ENCODE peak calls at places on chromosomes 4 and X, in ten cellular contexts. X, F, M, P, T, L, W, N, O and C are unnamed samples.

GRCh38 chrX:65196758-65197371 is 220.6 kb upstream of the ZC4H2 start:
- DNase-seq in W (no peak), M (no peak), O (peak; percentile 79), N (peak; percentile 38), F (no peak), P (no peak), T (no peak), L (peak; percentile 87), X (no peak), C (no peak)

GRCh38 chr4:186934841-186935443 is 211.3 kb upstream of the FAT1 start:
- DNase-seq in W (no peak), N (no peak), X (no peak), P (no peak), O (no peak), L (peak; percentile 55), T (no peak), F (no peak), M (no peak), C (no peak)

GRCh38 chr4:107751670-107752069 is 31.6 kb upstream of the PAPSS1 start:
- DNase-seq in F (no peak), X (no peak), N (no peak), O (peak; percentile 48), M (peak; percentile 20), L (no peak), T (no peak), P (no peak), W (no peak), C (no peak)

GRCh38 chr4:140884431-140885058 is 128.4 kb upstream of the TBC1D9 start:
- DNase-seq in X (peak; percentile 65), F (peak; percentile 51), O (peak; percentile 63), N (no peak), M (peak; percentile 80), L (peak; percentile 41), T (peak; percentile 78), P (no peak), W (peak; percentile 71), C (peak; percentile 4)

GRCh38 chrX:102659790-102660757 is 8.8 kb downstream of the GPRASP1 start:
- DNase-seq in W (no peak), X (peak; percentile 70), L (peak; percentile 91), M (peak; percentile 58), P (peak; percentile 84), N (peak; percentile 88), O (peak; percentile 52), T (peak; percentile 68), F (peak; percentile 86), C (peak; percentile 26)

GRCh38 chrX:10119399-10119990 is 37.3 kb upstream of the CLCN4 start:
- DNase-seq in W (peak; percentile 73), P (peak; percentile 64), O (peak; percentile 64), L (peak; percentile 85), T (peak; percentile 81), X (peak; percentile 84), F (peak; percentile 60), M (peak; percentile 91), N (no peak), C (peak; percentile 29)

GRCh38 chr4:7355795-7356194 is 78.9 kb downstream of the PSAPL1 start:
- DNase-seq in N (no peak), P (peak; percentile 45), M (no peak), T (no peak), F (no peak), W (no peak), X (no peak), O (no peak), L (no peak), C (no peak)

GRCh38 chrX:14936561-14936960 is 63.3 kb downstream of the MOSPD2 start:
- DNase-seq in X (peak; percentile 62), F (no peak), N (peak; percentile 35), M (peak; percentile 81), W (peak; percentile 24), L (no peak), T (peak; percentile 20), P (no peak), O (no peak), C (no peak)

GRCh38 chr4:101420661-101421060 is 73.3 kb upstream of the PPP3CA start:
- DNase-seq in L (no peak), O (no peak), X (no peak), W (no peak), P (no peak), N (no peak), F (no peak), T (no peak), M (peak; percentile 6), C (no peak)

GRCh38 chr4:54484361-54484760 is 173.4 kb upstream of the KIT start:
- DNase-seq in T (no peak), O (no peak), W (no peak), X (no peak), N (no peak), F (no peak), M (no peak), P (no peak), L (no peak), C (no peak)

GRCh38 chrX:101415180-101416130 is 7.4 kb downstream of the HNRNPH2 start:
- DNase-seq in N (no peak), W (no peak), T (peak; percentile 84), O (peak; percentile 14), M (peak; percentile 84), L (peak; percentile 49), X (peak; percentile 44), P (no peak), F (peak; percentile 24), C (peak; percentile 39)

GRCh38 chr4:110669663-110670062 is 46.8 kb upstream of the PITX2 start:
- DNase-seq in N (no peak), P (no peak), F (no peak), L (no peak), T (no peak), M (no peak), O (no peak), X (no peak), W (no peak), C (no peak)

GRCh38 chr4:17512973-17513665 is 1.2 kb upstream of the QDPR start:
- DNase-seq in P (no peak), F (no peak), X (no peak), M (no peak), N (no peak), W (no peak), O (no peak), L (no peak), T (no peak), C (no peak)

GRCh38 chr4:17517664-17518063 is 2.7 kb downstream of the CLRN2 start:
- DNase-seq in O (no peak), P (no peak), F (no peak), L (no peak), W (no peak), X (no peak), T (no peak), M (no peak), N (no peak), C (no peak)

GRCh38 chr4:17514865-17515264 is at the start of gene CLRN2:
- DNase-seq in P (no peak), L (no peak), T (no peak), M (no peak), W (no peak), N (no peak), F (no peak), O (no peak), X (no peak), C (no peak)

GRCh38 chr4:17515724-17516407 is 901 bp downstream of the CLRN2 start:
- DNase-seq in N (no peak), W (no peak), P (no peak), L (no peak), X (no peak), T (no peak), O (peak; percentile 41), M (no peak), F (no peak), C (no peak)

DNA sequence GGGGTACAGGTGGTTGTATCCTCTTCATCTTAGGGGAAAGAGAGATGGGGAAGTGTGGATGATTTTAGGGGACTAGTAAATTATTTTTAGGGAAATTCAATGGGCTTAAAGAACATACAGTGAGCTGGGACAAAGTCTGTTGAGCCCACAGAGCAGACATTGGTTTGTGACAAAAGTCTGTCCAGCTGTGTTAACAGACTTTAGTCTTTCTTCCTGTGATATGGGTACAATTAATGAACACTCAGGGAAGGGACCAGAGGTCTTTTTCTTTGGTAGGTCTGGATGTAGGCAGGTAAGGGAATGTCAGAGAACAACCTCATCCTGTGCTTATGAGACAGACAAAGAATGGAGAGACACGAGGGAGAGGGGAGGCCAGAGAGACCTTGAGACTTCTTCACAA is 2.0 kb downstream of the CLRN2 start:
- DNase-seq in N (no peak), F (no peak), W (no peak), T (no peak), X (no peak), P (no peak), L (no peak), O (no peak), M (no peak), C (no peak)
- H3K4me3 ChIP-seq in N (no peak overlapping the region), F (no peak overlapping the region), W (no peak overlapping the region), T (no peak overlapping the region), X (no peak overlapping the region), P (no peak overlapping the region), L (no peak overlapping the region), O (no peak overlapping the region), M (no peak overlapping the region), C (no peak overlapping the region)

DNA sequence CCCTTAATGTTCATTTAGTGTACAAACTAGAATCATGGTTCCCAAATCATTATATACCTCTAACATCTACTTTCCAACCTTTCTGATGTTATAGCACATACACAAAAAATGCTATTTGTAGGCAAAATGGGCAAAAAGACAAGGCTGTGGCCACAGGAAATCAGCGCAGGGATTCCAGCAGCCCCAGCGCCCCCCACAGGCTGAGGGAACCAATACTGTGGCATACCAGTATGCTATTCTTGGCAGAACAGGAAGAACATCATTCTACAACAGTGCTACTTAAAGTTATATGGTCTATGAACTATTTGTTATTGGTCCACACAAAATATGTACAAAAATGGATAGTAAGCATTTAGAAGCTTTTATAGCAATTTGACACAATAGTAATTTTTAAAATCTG is 25.3 kb downstream of the STEEP1 start:
- DNase-seq in L (no peak), O (no peak), W (no peak), T (peak; percentile 10), X (no peak), M (no peak), F (no peak), P (no peak), N (no peak), C (no peak)
- TF ChIP-seq CTCF in L (no peak), O (peak; percentile 16), W (peak; percentile 33), T (peak; percentile 45), X (peak; percentile 36), M (no peak), F (no peak), P (no peak), N (no peak), C (peak; percentile 2)

DNA sequence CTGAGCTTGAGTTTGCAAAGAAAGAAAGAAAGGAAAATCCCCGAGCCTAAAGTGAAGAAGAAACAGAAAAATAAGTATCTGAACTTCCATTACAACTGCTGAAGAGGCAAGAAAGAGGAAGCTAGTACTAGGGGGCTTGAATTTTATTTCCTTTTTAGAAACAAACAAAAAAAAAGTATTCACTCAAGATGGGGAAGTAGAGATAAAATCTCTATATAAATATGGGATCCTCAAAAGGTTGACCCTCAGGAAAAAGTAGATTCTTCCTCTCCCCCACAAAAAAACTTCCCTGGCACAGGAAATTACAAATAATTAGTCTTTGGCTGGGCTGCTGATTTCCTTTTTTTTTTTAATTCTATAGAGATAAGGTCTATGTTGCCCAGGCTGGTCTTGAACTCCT is 16.0 kb downstream of the LRBA start:
- DNase-seq in L (no peak), T (no peak), W (no peak), F (no peak), P (no peak), M (no peak), O (no peak), X (no peak), N (no peak), C (no peak)
- H3K27me3 ChIP-seq in L (no peaks in the 10 kb centered on the region), T (no peaks in the 10 kb centered on the region), W (no peaks in the 10 kb centered on the region), F (no peaks in the 10 kb centered on the region), P (no peaks in the 10 kb centered on the region), M (no peaks in the 10 kb centered on the region), O (no peaks in the 10 kb centered on the region), X (no peaks in the 10 kb centered on the region), N (no peaks in the 10 kb centered on the region), C (no peaks in the 10 kb centered on the region)

GRCh38 chr4:183533698-183534097 is 28.8 kb downstream of the ING2 start:
- DNase-seq in P (no peak), T (no peak), W (no peak), O (no peak), M (no peak), L (no peak), F (no peak), N (no peak), X (no peak), C (no peak)
- H3K4me3 ChIP-seq in P (no peak overlapping the region), T (no peak overlapping the region), W (no peak overlapping the region), O (no peak overlapping the region), M (no peak overlapping the region), L (no peak overlapping the region), F (no peak overlapping the region), N (no peak overlapping the region), X (no peak overlapping the region), C (no peak overlapping the region)